ENCODE peak calls at places on chromosome 18, in eight cellular contexts. I, Z, S, T, A, K, U and O are unnamed samples.

GRCh38 chr18:28267878-28268625 is 91.1 kb upstream of the CDH2 start:
- DNase-seq in Z (no peak), T (peak), I (no peak), S (peak), U (no peak), K (no peak), A (no peak), O (no peak)

GRCh38 chr18:23990474-23991410 is 23.8 kb upstream of the TTC39C start:
- DNase-seq in U (no peak), K (peak), T (peak), Z (no peak), A (no peak), S (no peak), I (no peak), O (no peak)

GRCh38 chr18:76619342-76620315 is 124.6 kb upstream of the ZNF516 start:
- DNase-seq in S (peak), A (no peak), I (peak), Z (no peak), U (no peak), T (peak), K (peak), O (peak)

GRCh38 chr18:9673296-9674251 is 34.5 kb upstream of the RAB31 start:
- DNase-seq in I (peak), T (peak), S (peak), U (peak), Z (no peak), A (no peak), K (peak), O (peak)

GRCh38 chr18:31563778-31564177 is 27.9 kb upstream of the TTR start:
- DNase-seq in A (no peak), Z (no peak), K (no peak), I (no peak), T (no peak), S (peak), U (no peak), O (no peak)

GRCh38 chr18:6764382-6764781 is 34.9 kb downstream of the ARHGAP28 start:
- DNase-seq in T (no peak), K (no peak), U (no peak), A (no peak), I (no peak), S (no peak), Z (no peak), O (no peak)

GRCh38 chr18:79258447-79258846 is 137.3 kb upstream of the NFATC1 start:
- DNase-seq in K (no peak), A (no peak), U (no peak), Z (no peak), S (peak), T (no peak), I (no peak), O (no peak)

GRCh38 chr18:79570266-79571201 is 109.1 kb upstream of the CTDP1 start:
- DNase-seq in I (no peak), Z (no peak), K (peak), A (peak), U (no peak), S (peak), T (no peak), O (peak)

GRCh38 chr18:58180738-58181353 is 136.8 kb downstream of the NEDD4L start:
- DNase-seq in Z (no peak), U (peak), A (no peak), T (peak), K (peak), S (peak), I (peak), O (peak)

GRCh38 chr18:37483984-37484892 is 81.4 kb downstream of the CELF4 start:
- DNase-seq in T (no peak), Z (no peak), S (no peak), I (no peak), K (no peak), U (no peak), A (no peak), O (no peak)

GRCh38 chr18:37487400-37487831 is 78.2 kb downstream of the CELF4 start:
- DNase-seq in K (no peak), Z (no peak), A (no peak), S (no peak), T (no peak), I (no peak), U (no peak), O (no peak)

GRCh38 chr18:37486848-37487247 is 78.8 kb downstream of the CELF4 start:
- DNase-seq in U (no peak), A (no peak), I (no peak), Z (no peak), S (no peak), K (no peak), T (no peak), O (no peak)

GRCh38 chr18:37483221-37483971 is 82.2 kb downstream of the CELF4 start:
- DNase-seq in Z (no peak), I (no peak), K (peak), A (no peak), T (peak), S (peak), U (no peak), O (peak)

GRCh38 chr18:37484893-37485834 is 80.4 kb downstream of the CELF4 start:
- DNase-seq in I (no peak), S (peak), U (no peak), T (peak), A (no peak), K (peak), Z (no peak), O (no peak)
- TF ChIP-seq CTCF in I (peak), S (no peak), U (no peak), T (no peak), A (peak), K (no peak), Z (peak), O (no peak)

GRCh38 chr18:74290831-74291770 is 662 bp downstream of the CYB5A start:
- DNase-seq in T (no peak), A (no peak), Z (no peak), I (peak), U (no peak), S (peak), K (no peak), O (no peak)

GRCh38 chr18:74289946-74290478 is 1.8 kb downstream of the CYB5A start:
- DNase-seq in U (no peak), S (no peak), A (no peak), Z (no peak), K (no peak), T (no peak), I (no peak), O (no peak)

GRCh38 chr18:74294526-74294925 is 2.8 kb upstream of the CYB5A start:
- DNase-seq in Z (no peak), T (no peak), A (no peak), I (no peak), U (no peak), S (no peak), K (no peak), O (no peak)

GRCh38 chr18:74292541-74292858 is 737 bp upstream of the CYB5A start:
- DNase-seq in T (no peak), U (no peak), K (no peak), A (no peak), Z (no peak), I (no peak), S (no peak), O (no peak)

GRCh38 chr18:74291771-74292540 is at the start of gene CYB5A:
- DNase-seq in K (peak), T (peak), U (peak), Z (peak), S (peak), A (peak), I (peak), O (peak)
- TF ChIP-seq CTCF in K (no peak), T (no peak), U (peak), Z (no peak), S (no peak), A (peak), I (no peak), O (peak)

GRCh38 chr18:74241426-74241825 is 50.3 kb downstream of the CYB5A start:
- DNase-seq in K (no peak), A (no peak), I (no peak), S (no peak), U (no peak), T (peak), Z (no peak), O (no peak)
- TF ChIP-seq CTCF in K (no peak), A (no peak), I (no peak), S (no peak), U (no peak), T (no peak), Z (no peak), O (no peak)

GRCh38 chr18:12703096-12703567 is 290 bp downstream of the PSMG2 start:
- DNase-seq in I (no peak), K (no peak), T (no peak), Z (no peak), A (no peak), S (no peak), U (no peak), O (no peak)
- TF ChIP-seq CTCF in I (no peak), K (no peak), T (no peak), Z (no peak), A (no peak), S (no peak), U (no peak), O (no peak)

DNA sequence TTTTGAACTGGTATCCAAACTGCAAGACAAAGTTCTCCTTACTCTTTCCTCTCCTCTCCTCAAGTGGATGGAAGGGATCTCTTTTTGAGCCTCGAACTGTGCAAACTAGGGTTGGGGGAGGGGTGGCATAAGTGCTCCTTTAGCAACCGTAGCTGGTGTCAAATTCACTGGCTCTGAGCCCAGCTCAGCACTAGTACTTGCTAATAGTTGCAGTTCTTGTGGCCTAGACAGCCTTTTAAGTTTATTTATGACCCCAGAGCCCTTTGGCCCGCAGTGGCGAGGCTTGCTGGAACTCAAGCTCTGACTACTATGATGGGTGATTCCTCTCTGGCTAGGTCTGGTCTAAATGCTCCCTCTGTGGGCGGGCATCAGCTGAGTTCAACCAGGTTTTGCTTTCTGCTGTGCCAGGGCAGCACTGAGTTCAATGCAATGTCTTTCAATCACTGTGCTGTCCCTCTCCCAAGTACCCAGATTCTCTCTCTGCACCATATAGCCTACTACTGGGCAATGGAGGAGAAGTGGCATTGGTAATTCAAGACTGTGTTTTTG is 528.4 kb upstream of the SYT4 start:
- DNase-seq in T (peak), U (no peak), Z (no peak), A (no peak), I (no peak), K (peak), S (no peak), O (no peak)
- TF ChIP-seq CTCF in T (no peak), U (no peak), Z (no peak), A (no peak), I (no peak), K (no peak), S (no peak), O (no peak)

GRCh38 chr18:47981830-47982229 is 51.4 kb upstream of the SMAD2 start:
- DNase-seq in A (no peak), T (no peak), Z (no peak), U (no peak), I (no peak), S (no peak), K (no peak), O (no peak)
- TF ChIP-seq CTCF in A (no peak), T (no peak), Z (no peak), U (no peak), I (no peak), S (no peak), K (no peak), O (no peak)

DNA sequence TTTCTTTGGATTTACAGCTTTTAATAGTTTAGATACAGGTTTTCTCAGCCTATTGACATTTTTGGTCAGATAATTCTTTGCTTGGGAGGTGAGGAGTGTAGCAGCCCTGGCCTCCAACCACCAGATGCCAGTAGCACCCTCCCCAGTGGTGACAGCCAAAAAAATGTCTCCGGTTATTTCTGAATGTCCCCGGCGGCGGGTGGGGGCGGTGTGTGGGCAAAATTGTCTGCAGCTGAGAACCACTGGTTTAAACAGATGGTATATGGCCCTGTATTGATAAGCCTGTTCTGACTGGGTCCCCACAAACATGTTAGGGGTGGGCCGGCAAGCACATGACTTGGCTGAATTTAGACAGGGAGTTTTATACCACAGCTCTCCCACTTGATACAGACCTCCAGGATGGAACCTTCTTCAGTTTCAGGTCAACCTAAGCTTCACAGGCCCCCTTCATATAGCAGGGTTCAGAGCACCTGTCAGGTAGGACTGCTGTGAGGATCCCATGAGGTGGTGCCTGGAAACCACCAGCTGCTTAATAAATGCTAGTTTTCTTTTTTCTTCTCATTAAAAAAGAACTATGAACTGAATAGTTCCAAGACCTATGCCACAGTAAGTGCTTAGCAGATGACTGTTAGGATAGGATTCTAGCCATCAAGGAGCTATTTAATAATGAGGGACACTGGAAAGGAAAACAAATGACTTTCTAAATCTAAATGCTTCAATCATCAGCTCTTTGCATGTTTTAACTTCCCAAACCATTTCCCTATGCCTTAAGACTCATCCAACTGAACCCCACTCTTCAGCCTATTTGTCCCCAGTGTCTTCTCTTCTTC is 18.1 kb downstream of the LPIN2 start:
- DNase-seq in Z (peak), T (no peak), I (no peak), S (no peak), A (no peak), K (no peak), U (peak), O (no peak)
- TF ChIP-seq CTCF in Z (peak), T (no peak), I (peak), S (peak), A (no peak), K (no peak), U (peak), O (peak)